ENCODE peak calls at places on chromosomes 13 and 19, in four cellular contexts. G is hippocampal formation, L is skeletal muscle cell, H is NCI-H146. V is an unnamed sample.

GRCh38 chr13:77990973-77991372 is 72.3 kb upstream of the EDNRB start:
- DNase-seq in G (no peak), L (no peak), H (no peak), V (no peak)

GRCh38 chr19:31350693-31351211 is 1.5 kb upstream of the TSHZ3 start:
- DNase-seq in G (no peak), L (no peak), H (peak; percentile 3), V (no peak)

GRCh38 chr19:21843081-21843480 is 7.1 kb upstream of the ZNF43 start:
- DNase-seq in G (no peak), L (no peak), H (no peak), V (no peak)

GRCh38 chr13:30866692-30867669 is 39.1 kb upstream of the MEDAG start:
- DNase-seq in G (no peak), L (no peak), H (no peak), V (no peak)

GRCh38 chr13:22700488-22700887 is 480.3 kb upstream of the SGCG start:
- DNase-seq in G (no peak), L (no peak), H (no peak), V (no peak)

GRCh38 chr13:40017662-40018262 is 362.3 kb downstream of the COG6 start:
- DNase-seq in G (no peak), L (no peak), H (no peak), V (no peak)

GRCh38 chr19:6501740-6502648 is at the start of gene TUBB4A:
- DNase-seq in G (peak; percentile 83), L (no peak), H (no peak), V (no peak)

GRCh38 chr19:42531313-42531712 is 3.0 kb upstream of the CEACAM1 start:
- DNase-seq in G (no peak), L (no peak), H (no peak), V (no peak)

GRCh38 chr19:18699403-18700054 is 16.0 kb downstream of the CRTC1 start:
- DNase-seq in G (no peak), L (no peak), H (no peak), V (no peak)

GRCh38 chr19:55075366-55075998 is at the start of gene EPS8L1:
- DNase-seq in G (no peak), L (no peak), H (peak; percentile 33), V (no peak)

GRCh38 chr19:41195675-41196497 is 2.9 kb downstream of the CYP2S1 start:
- DNase-seq in G (no peak), L (no peak), H (no peak), V (no peak)

GRCh38 chr19:4215807-4216206 is 13.5 kb upstream of the EBI3 start:
- DNase-seq in G (no peak), L (no peak), H (no peak), V (no peak)

GRCh38 chr19:28710278-28710677 is 502.7 kb downstream of the UQCRFS1 start:
- DNase-seq in G (no peak), L (peak; percentile 41), H (peak; percentile 47), V (no peak)

GRCh38 chr13:113166681-113167080 is 8.2 kb downstream of the PROZ start:
- DNase-seq in G (no peak), L (no peak), H (no peak), V (no peak)

GRCh38 chr13:32969516-32969941 is 46.7 kb upstream of the KL start:
- DNase-seq in G (no peak), L (no peak), H (no peak), V (no peak)

V was measured in suprapubic skin.